ENCODE peak calls at places on chromosomes 7 and 10, in ten cellular contexts. L is psoas muscle, W is colonic mucosa, Z is AG04449, M is lower lobe of right lung, A is left lung, Q is HFF-Myc, P is heart right ventricle, Y is mammary epithelial cell, X is breast epithelium. V is an unnamed sample.

GRCh38 chr7:84394219-84394618 is 199.6 kb upstream of the SEMA3A start:
- DNase-seq in L (no peak), W (no peak), Z (no peak), M (no peak), A (no peak), Q (no peak), P (no peak), Y (no peak), X (no peak), V (peak)

GRCh38 chr10:36888925-36889573 is 236.3 kb upstream of the ANKRD30A start:
- DNase-seq in L (no peak), W (peak), Z (no peak), M (no peak), A (no peak), Q (no peak), P (no peak), Y (peak), X (peak), V (peak)

GRCh38 chr10:127992376-127992775 is 85.5 kb downstream of the PTPRE start:
- DNase-seq in L (no peak), W (no peak), Z (no peak), M (no peak), A (no peak), Q (no peak), P (no peak), Y (no peak), X (no peak), V (no peak)

GRCh38 chr7:24279512-24279911 is 4.5 kb upstream of the NPY start:
- DNase-seq in L (no peak), W (no peak), Z (no peak), M (no peak), A (no peak), Q (no peak), P (no peak), Y (no peak), X (no peak), V (no peak)

GRCh38 chr7:142405122-142405765 is 147.4 kb upstream of the PRSS58 start:
- DNase-seq in L (no peak), W (no peak), Z (peak), M (no peak), A (no peak), Q (no peak), P (no peak), Y (no peak), X (no peak), V (no peak)

GRCh38 chr7:77434570-77434969 is 18.4 kb upstream of the GSAP start:
- DNase-seq in L (no peak), W (no peak), Z (no peak), M (no peak), A (no peak), Q (peak), P (no peak), Y (no peak), X (no peak), V (peak)

GRCh38 chr7:121102619-121103018 is 114.1 kb downstream of the CPED1 start:
- DNase-seq in L (no peak), W (no peak), Z (no peak), M (no peak), A (no peak), Q (no peak), P (no peak), Y (peak), X (no peak), V (no peak)

GRCh38 chr7:98217623-98218582 is 6.7 kb downstream of the BHLHA15 start:
- DNase-seq in L (peak), W (no peak), Z (no peak), M (peak), A (peak), Q (no peak), P (no peak), Y (no peak), X (no peak), V (peak)

GRCh38 chr7:108094375-108094774 is 35.8 kb downstream of the LAMB4 start:
- DNase-seq in L (no peak), W (no peak), Z (peak), M (no peak), A (no peak), Q (peak), P (no peak), Y (no peak), X (no peak), V (peak)

GRCh38 chr10:129774082-129774735 is 189.9 kb downstream of the EBF3 start:
- DNase-seq in L (no peak), W (no peak), Z (no peak), M (peak), A (peak), Q (no peak), P (no peak), Y (no peak), X (no peak), V (no peak)

GRCh38 chr10:4812952-4813351 is 13.1 kb upstream of the AKR1E2 start:
- DNase-seq in L (no peak), W (no peak), Z (peak), M (no peak), A (no peak), Q (peak), P (no peak), Y (peak), X (no peak), V (peak)

GRCh38 chr10:124226271-124226911 is 133.0 kb upstream of the CHST15 start:
- DNase-seq in L (no peak), W (no peak), Z (no peak), M (no peak), A (no peak), Q (no peak), P (no peak), Y (no peak), X (no peak), V (no peak)

GRCh38 chr10:116430288-116430687 is 2.6 kb downstream of the PNLIPRP3 start:
- DNase-seq in L (no peak), W (no peak), Z (no peak), M (no peak), A (no peak), Q (no peak), P (no peak), Y (peak), X (no peak), V (no peak)

GRCh38 chr10:1153253-1153763 is 97.1 kb downstream of the WDR37 start:
- DNase-seq in L (no peak), W (no peak), Z (no peak), M (no peak), A (no peak), Q (no peak), P (no peak), Y (no peak), X (no peak), V (no peak)

GRCh38 chr7:19177269-19177668 is 32.0 kb upstream of the FERD3L start:
- DNase-seq in L (no peak), W (no peak), Z (no peak), M (no peak), A (no peak), Q (no peak), P (no peak), Y (peak), X (no peak), V (no peak)

GRCh38 chr10:43885252-43885651 is 236.6 kb upstream of the ZNF32 start:
- DNase-seq in L (no peak), W (no peak), Z (no peak), M (no peak), A (no peak), Q (no peak), P (no peak), Y (no peak), X (no peak), V (no peak)

GRCh38 chr7:128409435-128410091 is at the start of gene IMPDH1:
- DNase-seq in L (peak), W (peak), Z (no peak), M (peak), A (peak), Q (no peak), P (peak), Y (peak), X (peak), V (peak)

GRCh38 chr10:110395350-110396283 is 90.9 kb upstream of the SMNDC1 start:
- DNase-seq in L (no peak), W (peak), Z (peak), M (no peak), A (no peak), Q (peak), P (peak), Y (peak), X (no peak), V (peak)

GRCh38 chr7:142795339-142795863 is 24.6 kb downstream of the PRSS2 start:
- DNase-seq in L (no peak), W (no peak), Z (no peak), M (no peak), A (no peak), Q (no peak), P (no peak), Y (no peak), X (no peak), V (no peak)

GRCh38 chr10:124864421-124865193 is 63.0 kb downstream of the ABRAXAS2 start:
- DNase-seq in L (peak), W (peak), Z (no peak), M (peak), A (peak), Q (no peak), P (peak), Y (peak), X (peak), V (no peak)

GRCh38 chr7:155578016-155578415 is 31.7 kb upstream of the CNPY1 start:
- DNase-seq in L (no peak), W (no peak), Z (no peak), M (no peak), A (no peak), Q (no peak), P (no peak), Y (no peak), X (no peak), V (no peak)

GRCh38 chr10:73648975-73649829 is 6.6 kb downstream of the SYNPO2L start:
- DNase-seq in L (no peak), W (no peak), Z (no peak), M (no peak), A (no peak), Q (no peak), P (no peak), Y (peak), X (no peak), V (no peak)

DNA sequence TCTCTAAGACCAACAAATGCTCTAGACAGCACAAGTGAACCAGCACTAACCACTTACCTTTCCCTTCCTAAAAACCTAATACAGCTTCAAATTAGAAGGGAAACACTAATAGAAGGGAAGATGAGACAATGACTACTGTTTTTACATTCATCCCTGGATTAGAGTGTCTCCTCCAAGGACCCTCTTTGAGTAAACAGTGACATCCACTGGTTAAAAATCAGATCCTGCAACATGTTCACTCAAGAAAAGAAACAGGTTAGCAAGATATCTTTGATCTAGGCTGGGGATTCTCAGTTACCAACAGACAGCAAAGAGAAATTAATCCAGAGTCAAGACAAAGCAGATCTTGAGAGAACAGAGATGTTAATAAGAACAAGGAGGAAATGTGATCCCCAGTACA is 177.7 kb upstream of the GHITM start:
- DNase-seq in L (no peak), W (no peak), Z (no peak), M (no peak), A (no peak), Q (no peak), P (no peak), Y (no peak), X (no peak), V (no peak)
- TF ChIP-seq CTCF in L (no peak), W (no peak), Z (no peak), M (no peak), A (no peak), Q (no peak), P (peak), Y (no peak), X (no peak), V (no peak)

DNA sequence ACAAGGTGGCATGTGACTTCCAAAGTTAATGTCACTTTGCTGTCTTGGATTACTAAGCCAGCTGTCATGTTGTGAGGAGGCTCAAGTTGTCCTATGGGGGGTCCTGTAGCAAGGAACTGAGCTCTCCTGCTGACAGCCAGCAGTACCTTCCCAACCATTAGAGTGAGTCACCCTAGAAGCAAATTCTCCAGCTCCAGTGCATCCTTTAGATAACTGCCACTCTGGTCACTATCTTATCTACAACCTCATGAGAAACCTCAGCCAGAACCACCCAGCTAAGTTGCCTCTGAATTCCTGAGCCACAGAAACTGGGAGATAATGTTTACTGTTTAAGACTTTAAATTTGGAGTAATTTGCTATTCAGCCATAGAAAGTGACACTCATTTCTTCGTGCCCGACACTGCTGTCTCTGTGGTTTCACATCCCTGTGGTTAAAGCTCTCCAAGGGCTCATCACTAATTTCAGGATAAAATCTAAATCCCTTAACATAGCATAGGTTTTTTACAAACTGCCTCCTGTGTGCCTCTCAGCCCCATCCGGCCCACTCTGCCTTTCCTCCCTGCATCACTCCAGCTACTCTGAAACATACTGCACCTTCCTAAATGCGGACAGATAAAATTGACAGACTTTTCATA is 83.5 kb downstream of the PRR15 start:
- DNase-seq in L (no peak), W (no peak), Z (no peak), M (no peak), A (no peak), Q (no peak), P (no peak), Y (no peak), X (no peak), V (no peak)
- H3K4me3 ChIP-seq in L (no peak), W (no peak), Z (no peak), M (no peak), A (no peak), Q (no peak), P (no peak), Y (no peak), X (no peak), V (no peak)

DNA sequence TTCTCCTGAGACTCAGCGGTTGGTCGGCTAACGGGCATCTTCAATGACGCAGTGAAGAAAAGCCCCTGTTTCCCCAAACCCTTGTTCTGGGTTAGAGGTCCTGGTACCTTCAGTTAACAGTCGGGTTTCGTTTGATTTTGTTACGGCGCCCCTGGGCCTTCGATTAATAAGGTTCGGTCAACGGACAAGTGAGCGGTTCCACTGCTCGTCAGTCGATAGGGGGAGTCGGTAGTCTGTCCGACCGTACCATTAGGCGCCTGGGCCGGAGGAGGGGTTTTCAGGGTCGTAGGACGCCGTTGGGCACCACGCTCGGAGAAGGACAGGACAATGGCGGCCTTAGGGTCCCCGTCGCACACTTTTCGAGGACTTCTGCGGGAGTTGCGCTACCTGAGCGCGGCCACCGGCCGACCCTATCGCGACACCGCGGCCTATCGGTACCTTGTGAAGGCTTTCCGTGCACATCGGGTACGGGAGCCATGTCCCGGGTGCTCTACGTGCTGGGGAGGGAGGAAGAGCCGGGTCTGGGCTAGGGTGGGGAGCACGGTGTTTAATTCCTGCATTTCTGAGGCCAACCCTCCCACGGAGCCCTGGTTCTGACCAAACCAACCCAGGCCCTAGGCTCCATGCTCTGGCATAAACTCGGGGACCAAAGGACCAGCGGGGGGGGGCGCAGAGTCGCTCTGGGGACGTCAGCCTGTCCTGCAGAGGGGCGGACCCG is at the start of gene FMC1:
- DNase-seq in L (peak), W (peak), Z (peak), M (peak), A (peak), Q (peak), P (peak), Y (peak), X (peak), V (peak)
- TF ChIP-seq CTCF in L (peak), W (peak), Z (peak), M (peak), A (peak), Q (peak), P (peak), Y (peak), X (peak), V (no peak)

DNA sequence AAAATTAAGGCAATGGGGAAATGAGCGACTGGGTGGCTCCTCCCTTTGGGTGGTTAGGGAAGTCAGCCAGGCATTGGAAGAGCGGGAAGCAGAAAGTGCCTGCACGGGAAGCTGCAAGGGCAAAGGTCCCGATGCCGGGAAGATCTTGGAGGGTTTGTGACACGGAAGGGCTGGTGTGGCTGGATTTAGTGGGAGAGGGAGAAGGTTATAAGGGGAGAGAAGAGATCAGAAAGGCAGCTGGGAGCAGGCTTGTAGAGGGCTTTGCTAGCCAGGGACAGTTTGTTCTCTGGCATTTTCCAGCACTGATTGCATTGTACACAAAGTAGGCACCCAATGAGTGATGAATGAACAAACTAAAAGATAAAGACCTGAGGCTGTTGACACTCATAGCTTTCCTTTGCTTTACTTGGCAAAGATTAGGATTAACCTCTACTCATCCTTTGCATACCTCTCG is 67.7 kb downstream of the NAMPT start:
- DNase-seq in L (peak), W (peak), Z (no peak), M (peak), A (peak), Q (peak), P (peak), Y (peak), X (no peak), V (peak)
- H3K4me3 ChIP-seq in L (peak), W (no peak), Z (no peak), M (no peak), A (no peak), Q (no peak), P (no peak), Y (no peak), X (peak), V (peak)

GRCh38 chr10:70619271-70620019 is 16.9 kb upstream of the PRF1 start:
- DNase-seq in L (no peak), W (no peak), Z (no peak), M (no peak), A (no peak), Q (peak), P (no peak), Y (peak), X (no peak), V (peak)
- TF ChIP-seq CTCF in L (no peak), W (no peak), Z (peak), M (peak), A (no peak), Q (peak), P (peak), Y (peak), X (no peak), V (peak)

GRCh38 chr10:132960651-132961419 is 18.5 kb upstream of the CFAP46 start:
- DNase-seq in L (peak), W (no peak), Z (no peak), M (no peak), A (peak), Q (no peak), P (no peak), Y (no peak), X (peak), V (no peak)

GRCh38 chr10:132963430-132963960 is 21.1 kb upstream of the CFAP46 start:
- DNase-seq in L (peak), W (no peak), Z (no peak), M (no peak), A (no peak), Q (no peak), P (no peak), Y (no peak), X (no peak), V (no peak)

GRCh38 chr10:132961420-132961803 is 19.0 kb upstream of the CFAP46 start:
- DNase-seq in L (no peak), W (no peak), Z (no peak), M (no peak), A (no peak), Q (no peak), P (no peak), Y (no peak), X (peak), V (no peak)

GRCh38 chr10:132962623-132963429 is 20.5 kb upstream of the CFAP46 start:
- DNase-seq in L (no peak), W (no peak), Z (no peak), M (no peak), A (no peak), Q (no peak), P (no peak), Y (no peak), X (no peak), V (peak)

DNA sequence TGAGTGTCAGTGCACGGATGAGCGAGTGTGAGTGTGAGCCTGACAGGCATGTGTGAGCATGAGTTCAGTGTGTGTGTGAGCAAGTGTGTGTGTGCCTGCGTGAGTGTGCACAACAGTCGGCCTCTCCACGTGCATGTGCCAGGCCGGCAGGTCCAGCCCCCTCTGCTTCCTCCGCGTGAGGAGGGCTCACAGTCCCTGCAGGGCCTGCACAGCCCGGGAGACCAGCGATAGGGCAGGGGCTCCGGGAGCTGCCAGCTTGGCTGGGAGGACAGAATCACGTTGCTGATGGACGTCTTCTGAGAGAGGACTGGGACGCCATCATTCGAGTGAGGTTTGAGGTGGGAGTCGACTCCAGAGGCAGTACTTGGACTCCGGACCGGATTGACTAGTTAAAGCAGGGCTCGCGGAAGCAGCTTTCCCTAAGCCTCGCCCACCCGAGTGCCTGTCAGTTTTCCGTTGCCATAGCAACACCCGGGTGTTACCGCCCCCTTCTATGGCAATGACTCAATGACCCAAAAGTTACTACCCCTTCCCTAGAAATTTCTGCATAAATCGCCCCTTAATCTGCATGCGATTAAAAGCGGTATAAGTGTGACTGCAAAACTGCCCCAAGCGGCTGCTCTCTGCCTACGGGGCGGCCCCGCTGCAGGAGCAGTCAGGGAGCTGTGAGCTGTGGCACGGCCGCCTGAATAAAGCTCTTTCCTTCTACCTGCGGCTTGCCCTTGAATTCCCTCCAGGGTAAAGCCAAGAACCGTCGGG is 19.7 kb upstream of the CFAP46 start:
- DNase-seq in L (peak), W (peak), Z (no peak), M (peak), A (peak), Q (peak), P (peak), Y (peak), X (peak), V (peak)
- H3K4me3 ChIP-seq in L (peak), W (peak), Z (peak), M (peak), A (peak), Q (peak), P (peak), Y (peak), X (peak), V (peak)

V was measured in choroid plexus epithelial cell.